ENCODE peak calls at places on chromosome 18, in five cellular contexts. S is progenitor cell of endocrine pancreas, E is fibroblast of pulmonary artery, N is cardiac muscle cell, P is bronchial epithelial cell. F is an unnamed sample.

GRCh38 chr18:49609416-49610284 is 47.8 kb downstream of the LIPG start:
- DNase-seq in S (no peak), E (no peak), N (no peak), P (peak), F (no peak)

GRCh38 chr18:37294951-37295350 is 270.6 kb downstream of the CELF4 start:
- DNase-seq in S (peak), E (peak), N (peak), P (peak), F (no peak)

GRCh38 chr18:55779711-55780590 is 192.0 kb upstream of the TCF4 start:
- DNase-seq in S (peak), E (peak), N (peak), P (no peak), F (no peak)

GRCh38 chr18:54086046-54086802 is 138.2 kb downstream of the MBD2 start:
- DNase-seq in S (no peak), E (no peak), N (no peak), P (no peak), F (no peak)

GRCh38 chr18:48376406-48376805 is 32.8 kb downstream of the ZBTB7C start:
- DNase-seq in S (no peak), E (no peak), N (no peak), P (no peak), F (no peak)

GRCh38 chr18:48828713-48829442 is 121.9 kb downstream of the SMAD7 start:
- DNase-seq in S (no peak), E (no peak), N (no peak), P (no peak), F (no peak)

GRCh38 chr18:14941256-14941655 is 193.3 kb downstream of the ANKRD30B start:
- DNase-seq in S (no peak), E (no peak), N (no peak), P (no peak), F (no peak)

GRCh38 chr18:43919565-43919964 is 642.3 kb upstream of the SYT4 start:
- DNase-seq in S (no peak), E (peak), N (peak), P (peak), F (peak)

GRCh38 chr18:26190506-26190905 is 35.7 kb upstream of the TAF4B start:
- DNase-seq in S (no peak), E (no peak), N (no peak), P (no peak), F (no peak)

GRCh38 chr18:58997811-58998337 is 133.2 kb downstream of the ZNF532 start:
- DNase-seq in S (no peak), E (peak), N (peak), P (peak), F (no peak)

GRCh38 chr18:69759046-69759445 is 188.6 kb downstream of the CD226 start:
- DNase-seq in S (no peak), E (no peak), N (no peak), P (no peak), F (peak)

GRCh38 chr18:7987284-7987976 is 420.3 kb downstream of the PTPRM start:
- DNase-seq in S (no peak), E (peak), N (peak), P (peak), F (no peak)

GRCh38 chr18:3806656-3807055 is 356.7 kb downstream of the TGIF1 start:
- DNase-seq in S (no peak), E (no peak), N (no peak), P (no peak), F (no peak)

GRCh38 chr18:79680100-79680879 is 687 bp downstream of the CTDP1 start:
- DNase-seq in S (peak), E (peak), N (peak), P (peak), F (no peak)

GRCh38 chr18:45456076-45457066 is 158.9 kb upstream of the SLC14A2 start:
- DNase-seq in S (no peak), E (no peak), N (no peak), P (no peak), F (no peak)

GRCh38 chr18:45962866-45963265 is 4.3 kb downstream of the EPG5 start:
- DNase-seq in S (no peak), E (peak), N (peak), P (no peak), F (no peak)

GRCh38 chr18:70234667-70235459 is 29.4 kb upstream of the RTTN start:
- DNase-seq in S (no peak), E (no peak), N (peak), P (peak), F (no peak)

GRCh38 chr18:3151379-3152264 is 68.1 kb downstream of the MYOM1 start:
- DNase-seq in S (no peak), E (peak), N (peak), P (peak), F (no peak)

GRCh38 chr18:50177294-50177992 is 17.5 kb downstream of the MYO5B start:
- DNase-seq in S (no peak), E (no peak), N (no peak), P (no peak), F (no peak)

GRCh38 chr18:59055345-59056032 is 84.2 kb upstream of the SEC11C start:
- DNase-seq in S (no peak), E (peak), N (peak), P (no peak), F (peak)

GRCh38 chr18:36348971-36349417 is 51.5 kb downstream of the FHOD3 start:
- DNase-seq in S (no peak), E (no peak), N (no peak), P (no peak), F (no peak)

GRCh38 chr18:59266876-59267510 is 6.3 kb downstream of the RAX start:
- DNase-seq in S (no peak), E (no peak), N (no peak), P (no peak), F (no peak)

DNA sequence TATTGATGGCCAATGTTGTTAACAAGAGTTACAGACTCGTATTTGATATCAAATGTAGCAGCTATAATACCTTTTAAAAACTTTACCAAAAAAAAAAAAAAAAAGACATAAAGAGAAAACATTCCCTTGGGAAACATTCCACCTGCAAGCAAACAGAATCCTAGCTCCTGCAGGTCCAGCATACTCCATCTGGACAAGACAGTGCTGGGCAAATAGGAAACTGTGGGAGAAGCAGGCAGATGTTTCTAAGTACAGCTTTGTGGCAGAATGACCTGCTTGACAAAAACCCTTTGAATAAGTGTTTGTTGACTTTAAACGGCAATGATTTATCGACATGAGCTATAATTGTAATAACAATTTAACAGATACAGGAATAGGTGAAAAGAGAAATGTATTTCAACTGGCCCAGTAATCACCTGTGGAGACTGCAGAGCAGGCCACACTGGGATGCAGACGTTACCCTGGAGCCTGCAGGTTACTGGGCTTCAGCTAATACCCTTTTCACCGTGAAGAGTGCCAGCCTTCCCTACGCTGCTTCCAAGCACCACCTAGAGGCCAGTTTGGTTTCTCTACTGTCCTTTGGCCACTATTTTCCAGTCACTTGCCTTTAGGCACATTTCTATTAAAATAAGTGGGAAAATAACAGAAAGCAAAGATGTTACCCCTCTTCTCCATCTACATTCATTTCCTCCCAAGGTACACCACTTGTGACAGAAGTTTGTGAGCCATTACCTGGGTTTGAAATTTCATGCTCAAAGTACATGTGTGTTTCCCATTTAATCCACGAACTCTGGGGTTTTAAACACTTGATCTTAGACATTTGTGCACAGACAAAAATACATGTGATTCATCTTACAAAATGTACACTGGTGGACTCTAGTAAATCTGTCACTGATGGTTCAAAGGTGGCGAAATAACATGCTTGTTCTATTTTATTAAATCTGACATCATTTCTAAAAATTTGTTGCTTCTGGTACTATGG is 96.9 kb upstream of the ZNF397 start:
- DNase-seq in S (peak), E (peak), N (peak), P (peak), F (peak)
- TF ChIP-seq CTCF in S (peak), E (peak), N (peak), P (peak), F (peak)

DNA sequence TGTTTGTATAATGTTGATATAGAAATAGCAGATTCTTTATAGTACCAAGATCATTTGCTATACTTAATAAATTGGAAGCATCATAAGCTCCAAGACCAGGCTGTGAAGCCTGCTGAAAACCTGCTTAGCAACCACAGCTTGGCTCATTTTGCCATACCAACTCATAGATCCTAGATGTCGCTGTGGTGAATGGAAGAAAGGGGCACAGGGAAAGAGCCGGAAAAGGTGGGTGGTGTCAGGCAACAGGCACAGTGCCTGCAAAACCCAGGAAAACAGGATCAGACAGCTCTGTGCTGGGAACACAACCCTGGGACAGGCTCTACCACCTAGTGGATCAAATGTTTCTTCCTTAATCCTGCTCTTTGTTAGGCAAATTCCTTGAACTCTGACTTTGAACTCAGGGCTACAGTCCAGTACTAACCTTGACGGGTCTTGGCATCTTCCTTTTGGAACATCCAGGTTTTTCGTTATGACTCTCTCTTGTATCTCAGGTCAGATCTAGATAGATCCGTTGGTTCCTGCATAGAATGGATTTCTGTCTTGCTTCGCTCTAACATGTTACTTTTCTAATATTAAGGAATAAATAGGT is 31.6 kb downstream of the TWSG1 start:
- DNase-seq in S (peak), E (peak), N (peak), P (peak), F (peak)
- TF ChIP-seq CTCF in S (peak), E (peak), N (peak), P (peak), F (peak)

GRCh38 chr18:31513189-31513907 is 15.4 kb downstream of the DSG2 start:
- DNase-seq in S (no peak), E (peak), N (peak), P (peak), F (no peak)

GRCh38 chr18:31512203-31512764 is 14.3 kb downstream of the DSG2 start:
- DNase-seq in S (no peak), E (peak), N (peak), P (peak), F (no peak)

GRCh38 chr18:31510319-31510718 is 12.3 kb downstream of the DSG2 start:
- DNase-seq in S (no peak), E (no peak), N (no peak), P (peak), F (no peak)

GRCh38 chr18:31509571-31509970 is 11.6 kb downstream of the DSG2 start:
- DNase-seq in S (no peak), E (no peak), N (no peak), P (no peak), F (no peak)

GRCh38 chr18:31511098-31511497 is 13.1 kb downstream of the DSG2 start:
- DNase-seq in S (no peak), E (no peak), N (no peak), P (no peak), F (no peak)
- TF ChIP-seq CTCF in S (peak), E (peak), N (peak), P (peak), F (no peak)

GRCh38 chr18:12432881-12433280 is 25.2 kb downstream of the PRELID3A start:
- DNase-seq in S (no peak), E (no peak), N (no peak), P (no peak), F (no peak)

GRCh38 chr18:12432196-12432595 is 24.5 kb downstream of the PRELID3A start:
- DNase-seq in S (no peak), E (no peak), N (no peak), P (no peak), F (no peak)

GRCh38 chr18:12434541-12434929 is 26.8 kb downstream of the PRELID3A start:
- DNase-seq in S (no peak), E (no peak), N (no peak), P (no peak), F (no peak)

GRCh38 chr18:12435867-12436266 is 28.1 kb downstream of the PRELID3A start:
- DNase-seq in S (no peak), E (no peak), N (no peak), P (no peak), F (no peak)

GRCh38 chr18:12433829-12434540 is 26.3 kb downstream of the PRELID3A start:
- DNase-seq in S (no peak), E (no peak), N (no peak), P (no peak), F (no peak)
- TF ChIP-seq CTCF in S (no peak), E (no peak), N (no peak), P (no peak), F (no peak)